ENCODE peak calls at places on chromosomes 16 and 17, in nine cellular contexts. R, B, P, G, C, J, F, I and W are unnamed samples.
A peak's percentile ranks its signal among the peaks of the same experiment; 100 is the strongest.

GRCh38 chr16:19432429-19432828 is 14.7 kb downstream of the TMC5 start:
- DNase-seq in R (no peak), B (peak; percentile 55), P (no peak), G (no peak), C (no peak), J (no peak), F (no peak), I (no peak), W (peak; percentile 1)

GRCh38 chr16:49854227-49855203 is 1.4 kb downstream of the ZNF423 start:
- DNase-seq in R (no peak), B (peak; percentile 74), P (peak; percentile 59), G (no peak), C (peak; percentile 52), J (no peak), F (no peak), I (no peak), W (peak; percentile 30)

GRCh38 chr16:50553731-50554360 is 5.7 kb downstream of the NKD1 start:
- DNase-seq in R (no peak), B (no peak), P (no peak), G (no peak), C (no peak), J (no peak), F (no peak), I (no peak), W (no peak)

GRCh38 chr16:6926762-6927161 is 405.9 kb upstream of the RBFOX1 start:
- DNase-seq in R (no peak), B (peak; percentile 90), P (no peak), G (no peak), C (no peak), J (no peak), F (no peak), I (no peak), W (no peak)

GRCh38 chr17:2484876-2485275 is 26.8 kb downstream of the METTL16 start:
- DNase-seq in R (no peak), B (peak; percentile 86), P (peak; percentile 55), G (no peak), C (no peak), J (no peak), F (no peak), I (no peak), W (no peak)

GRCh38 chr16:4283939-4284338 is 11.1 kb upstream of the TFAP4 start:
- DNase-seq in R (no peak), B (peak; percentile 81), P (no peak), G (no peak), C (no peak), J (no peak), F (no peak), I (no peak), W (no peak)

GRCh38 chr16:50093607-50094570 is 28.1 kb downstream of the HEATR3 start:
- DNase-seq in R (no peak), B (no peak), P (no peak), G (no peak), C (no peak), J (no peak), F (no peak), I (no peak), W (no peak)

GRCh38 chr17:16085066-16085699 is 85.6 kb downstream of the TTC19 start:
- DNase-seq in R (no peak), B (no peak), P (no peak), G (no peak), C (no peak), J (no peak), F (no peak), I (peak; percentile 79), W (peak; percentile 85)

GRCh38 chr17:68356520-68356919 is 65.2 kb downstream of the ARSG start:
- DNase-seq in R (peak; percentile 29), B (no peak), P (no peak), G (peak; percentile 83), C (no peak), J (no peak), F (no peak), I (no peak), W (no peak)

GRCh38 chr16:19098173-19098572 is 15.6 kb upstream of the ITPRIPL2 start:
- DNase-seq in R (no peak), B (no peak), P (no peak), G (no peak), C (no peak), J (no peak), F (no peak), I (no peak), W (no peak)

GRCh38 chr17:15462962-15463361 is 4.5 kb downstream of the CDRT4 start:
- DNase-seq in R (no peak), B (no peak), P (no peak), G (no peak), C (no peak), J (no peak), F (no peak), I (no peak), W (no peak)

GRCh38 chr16:14377326-14377725 is 252.7 kb downstream of the PARN start:
- DNase-seq in R (no peak), B (no peak), P (no peak), G (no peak), C (no peak), J (no peak), F (no peak), I (no peak), W (no peak)